ENCODE peak calls at places on chromosomes 11 and 22, in four cellular contexts. X, S, P and Z are unnamed samples.

GRCh38 chr11:71998649-71999310 is at the start of gene IL18BP:
- DNase-seq in P (no peak), X (no peak), S (no peak), Z (no peak)

GRCh38 chr11:96143016-96143670 is 199.9 kb downstream of the MAML2 start:
- DNase-seq in S (no peak), P (no peak), X (peak), Z (no peak)

GRCh38 chr11:121553806-121554205 is 101.0 kb upstream of the SORL1-AS1 start:
- DNase-seq in S (no peak), P (no peak), X (peak), Z (no peak)

GRCh38 chr11:125959511-125959910 is 13.7 kb downstream of the VSIG10L2 start:
- DNase-seq in P (no peak), S (no peak), X (no peak), Z (no peak)

GRCh38 chr11:43555811-43556210 is 124.7 kb upstream of the HSD17B12 start:
- DNase-seq in S (no peak), P (no peak), X (peak), Z (no peak)

GRCh38 chr11:31441296-31441695 is 68.1 kb downstream of the IMMP1L start:
- DNase-seq in X (no peak), P (no peak), S (no peak), Z (no peak)

GRCh38 chr22:45441158-45441557 is 27.7 kb downstream of the RIBC2 start:
- DNase-seq in P (no peak), S (no peak), X (peak), Z (no peak)

GRCh38 chr22:22103078-22103593 is 120.5 kb upstream of the TOP3B start:
- DNase-seq in S (no peak), X (no peak), P (no peak), Z (no peak)

GRCh38 chr11:10326080-10326964 is 21.4 kb downstream of the ADM start:
- DNase-seq in P (no peak), X (peak), S (no peak), Z (no peak)

GRCh38 chr11:61148016-61148640 is 13.1 kb downstream of the VPS37C start:
- DNase-seq in P (no peak), S (no peak), X (no peak), Z (peak)

GRCh38 chr11:74466916-74467885 is at the start of gene KCNE3:
- DNase-seq in X (peak), S (no peak), P (no peak), Z (peak)

GRCh38 chr11:32426819-32427615 is 8.3 kb downstream of the WT1 start:
- DNase-seq in P (no peak), S (no peak), X (no peak), Z (no peak)

GRCh38 chr11:126262216-126262615 is 6.5 kb downstream of the SRPRA start:
- DNase-seq in X (no peak), S (no peak), P (no peak), Z (no peak)

GRCh38 chr11:93694109-93694508 is 32.6 kb downstream of the CEP295 start:
- DNase-seq in X (no peak), S (no peak), P (no peak), Z (no peak)
- TF ChIP-seq CTCF in X (peak), S (no peak), P (no peak), Z (no peak)

GRCh38 chr11:11789735-11790369 is 51.9 kb upstream of the USP47 start:
- DNase-seq in X (peak), P (no peak), S (no peak), Z (no peak)

GRCh38 chr11:11786234-11786633 is 55.5 kb upstream of the USP47 start:
- DNase-seq in X (no peak), S (no peak), P (no peak), Z (no peak)

GRCh38 chr11:11786771-11787170 is 55.0 kb upstream of the USP47 start:
- DNase-seq in S (no peak), X (peak), P (no peak), Z (no peak)

GRCh38 chr11:11787305-11788066 is 54.3 kb upstream of the USP47 start:
- DNase-seq in S (peak), X (peak), P (peak), Z (peak)

GRCh38 chr11:11788067-11788710 is 53.6 kb upstream of the USP47 start:
- DNase-seq in S (no peak), X (no peak), P (no peak), Z (no peak)
- TF ChIP-seq CTCF in S (no peak), X (no peak), P (no peak), Z (no peak)

DNA sequence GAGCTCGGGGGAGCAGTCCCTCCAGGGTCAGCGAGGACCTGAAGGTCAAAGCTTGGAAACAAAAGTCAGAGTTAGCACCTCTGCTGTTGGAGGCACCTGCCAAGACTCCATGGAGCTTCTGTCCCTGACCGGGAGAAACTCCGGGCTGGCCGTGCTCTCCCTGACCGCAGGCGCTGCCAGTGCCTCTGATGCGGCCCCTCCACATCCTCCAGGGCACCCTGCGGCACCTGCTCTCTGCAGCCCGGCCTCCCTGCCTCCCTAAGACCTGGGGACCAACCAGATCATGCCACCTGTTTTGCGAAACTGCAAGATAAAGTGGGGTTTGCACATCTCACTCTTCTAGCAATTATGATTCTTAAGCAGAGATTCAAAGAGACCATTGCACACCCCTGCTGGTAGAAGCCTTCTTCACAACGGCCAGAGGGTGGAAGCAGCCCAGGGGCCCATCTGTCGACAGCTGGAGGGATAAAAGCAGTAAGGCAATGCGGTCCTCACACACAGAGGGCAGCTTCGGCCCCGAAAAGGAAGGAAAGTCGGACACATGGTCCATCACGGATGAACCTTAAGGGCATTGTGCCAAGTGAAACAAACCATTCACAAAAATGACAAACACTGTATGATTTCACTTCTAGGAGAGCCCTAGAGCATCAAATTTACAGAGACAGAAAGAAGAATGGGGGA is 477.1 kb downstream of the BRD1 start:
- DNase-seq in X (no peak), S (no peak), P (no peak), Z (peak)
- TF ChIP-seq CTCF in X (no peak), S (no peak), P (no peak), Z (no peak)

GRCh38 chr22:25281675-25282345 is 62.4 kb downstream of the CRYBB2 start:
- DNase-seq in X (no peak), P (no peak), S (no peak), Z (no peak)
- TF ChIP-seq CTCF in X (no peak), P (no peak), S (no peak), Z (no peak)

DNA sequence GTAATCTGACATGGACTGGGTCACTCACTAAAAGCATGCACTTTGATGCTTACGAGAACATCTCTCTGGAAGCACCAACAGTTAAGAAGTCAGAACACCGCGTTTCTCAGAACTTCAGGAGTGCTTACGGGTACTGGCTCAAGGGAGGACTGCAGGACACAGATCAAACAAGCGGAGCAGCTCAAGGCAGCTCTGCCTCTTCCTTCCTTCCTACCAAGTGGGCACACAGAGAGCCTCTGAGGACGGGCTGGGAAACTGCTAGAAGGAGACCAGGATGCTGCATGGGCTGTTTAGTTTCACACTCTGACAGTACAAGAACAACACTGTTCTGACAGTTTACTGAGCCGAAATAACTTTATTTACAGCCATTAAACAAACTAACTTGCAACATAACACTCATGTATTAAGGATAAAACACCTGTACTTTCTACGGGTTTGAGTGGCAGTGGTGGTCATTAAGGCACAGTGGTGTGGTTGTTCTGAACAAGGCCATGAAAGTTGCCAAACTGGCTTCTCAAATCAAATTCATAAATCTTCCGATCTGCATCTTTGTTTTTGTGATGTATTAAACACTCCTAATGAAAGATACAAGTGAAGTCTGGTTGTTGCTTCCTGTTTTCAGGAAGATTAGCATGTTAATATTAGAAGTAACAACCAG is 37.5 kb downstream of the ARFGAP3 start:
- DNase-seq in X (no peak), S (no peak), P (no peak), Z (no peak)
- TF ChIP-seq CTCF in X (peak), S (no peak), P (no peak), Z (no peak)

GRCh38 chr11:2950825-2951224 is 21.6 kb upstream of the PHLDA2 start:
- DNase-seq in X (peak), P (no peak), S (no peak), Z (no peak)

GRCh38 chr11:2951235-2952110 is 22.3 kb upstream of the PHLDA2 start:
- DNase-seq in S (no peak), X (peak), P (no peak), Z (no peak)

GRCh38 chr11:2954263-2954662 is 25.0 kb upstream of the PHLDA2 start:
- DNase-seq in X (peak), S (no peak), P (no peak), Z (no peak)

GRCh38 chr11:2961080-2961479 is 31.0 kb downstream of the NAP1L4 start:
- DNase-seq in X (no peak), P (no peak), S (no peak), Z (no peak)

GRCh38 chr11:2955896-2956476 is 26.8 kb upstream of the PHLDA2 start:
- DNase-seq in X (no peak), S (no peak), P (no peak), Z (no peak)
- TF ChIP-seq CTCF in X (no peak), S (no peak), P (no peak), Z (no peak)

GRCh38 chr11:6612816-6613136 is 760 bp upstream of the TAF10 start:
- DNase-seq in P (no peak), S (no peak), X (no peak), Z (no peak)
- TF ChIP-seq CTCF in P (peak), S (peak), X (peak), Z (peak)